ENCODE peak calls at places on chromosomes 12 and 14, in eight cellular contexts. C is cardiac fibroblast, P is AG04449, G is A549, V is WERI-Rb-1, X is HepG2, O is upper lobe of left lung, L is WTC11. F is an unnamed sample.

GRCh38 chr12:10210225-10210624 is 2.5 kb upstream of the GABARAPL1 start:
- DNase-seq in G (no peak), P (no peak), X (no peak), V (no peak), O (no peak), L (no peak), C (no peak), F (no peak)

GRCh38 chr12:160858-161257 is 53.1 kb downstream of the SLC6A12 start:
- DNase-seq in O (no peak), G (no peak), P (no peak), C (no peak), V (no peak), X (no peak), L (no peak), F (no peak)

GRCh38 chr12:128318946-128319345 is 52.0 kb downstream of the TMEM132C start:
- DNase-seq in P (no peak), X (no peak), V (no peak), O (no peak), C (no peak), L (no peak), G (no peak), F (no peak)

GRCh38 chr12:89846473-89846872 is 137.8 kb upstream of the ATP2B1 start:
- DNase-seq in P (no peak), L (no peak), X (no peak), V (no peak), C (no peak), O (no peak), G (no peak), F (no peak)

GRCh38 chr12:54933381-54933780 is 51.2 kb downstream of the TESPA1 start:
- DNase-seq in O (no peak), C (peak; percentile 54), G (peak; percentile 12), L (no peak), X (no peak), P (no peak), V (no peak), F (no peak)

GRCh38 chr12:77031745-77032144 is 33.6 kb downstream of the E2F7 start:
- DNase-seq in X (no peak), L (no peak), P (no peak), O (no peak), C (peak; percentile 11), V (no peak), G (no peak), F (no peak)

GRCh38 chr14:72644758-72645489 is 249.0 kb downstream of the DPF3 start:
- DNase-seq in C (no peak), V (peak; percentile 34), G (peak; percentile 18), X (no peak), O (no peak), P (no peak), L (no peak), F (no peak)

GRCh38 chr12:3371018-3371417 is 120.0 kb upstream of the PRMT8 start:
- DNase-seq in X (no peak), L (no peak), C (no peak), P (no peak), O (no peak), V (no peak), G (no peak), F (no peak)

DNA sequence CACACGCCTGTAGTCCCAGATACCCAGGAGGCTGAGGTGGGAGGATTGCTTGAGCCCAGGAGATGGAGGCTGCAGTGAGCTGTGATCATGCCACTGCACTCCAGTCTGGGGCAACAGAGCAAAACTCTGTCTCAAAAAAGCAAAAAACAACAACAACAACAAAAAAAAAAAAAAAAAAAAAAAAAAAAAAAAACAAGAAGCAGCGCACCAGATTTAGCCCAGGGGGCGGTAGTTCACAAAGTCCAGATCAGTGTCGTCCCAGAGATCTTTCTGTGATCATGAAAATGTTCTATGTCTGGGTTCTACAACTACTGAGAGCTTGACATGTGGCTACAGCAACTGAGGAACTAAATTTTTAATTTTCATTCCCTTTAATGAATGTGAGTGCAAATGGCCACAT is 27.4 kb downstream of the OAS2 start:
- DNase-seq in P (no peak), G (peak; percentile 20), X (no peak), L (no peak), C (peak; percentile 7), O (no peak), V (peak; percentile 21), F (no peak)
- TF ChIP-seq CTCF in P (no peak), G (peak; percentile 21), X (no peak), L (no peak), C (peak; percentile 42), O (no peak), V (peak; percentile 63), F (no peak)

GRCh38 chr14:86035882-86036281 is 505.9 kb downstream of the FLRT2 start:
- DNase-seq in C (peak; percentile 24), V (peak; percentile 24), G (peak; percentile 31), X (peak; percentile 13), L (peak; percentile 65), O (no peak), P (no peak), F (no peak)

DNA sequence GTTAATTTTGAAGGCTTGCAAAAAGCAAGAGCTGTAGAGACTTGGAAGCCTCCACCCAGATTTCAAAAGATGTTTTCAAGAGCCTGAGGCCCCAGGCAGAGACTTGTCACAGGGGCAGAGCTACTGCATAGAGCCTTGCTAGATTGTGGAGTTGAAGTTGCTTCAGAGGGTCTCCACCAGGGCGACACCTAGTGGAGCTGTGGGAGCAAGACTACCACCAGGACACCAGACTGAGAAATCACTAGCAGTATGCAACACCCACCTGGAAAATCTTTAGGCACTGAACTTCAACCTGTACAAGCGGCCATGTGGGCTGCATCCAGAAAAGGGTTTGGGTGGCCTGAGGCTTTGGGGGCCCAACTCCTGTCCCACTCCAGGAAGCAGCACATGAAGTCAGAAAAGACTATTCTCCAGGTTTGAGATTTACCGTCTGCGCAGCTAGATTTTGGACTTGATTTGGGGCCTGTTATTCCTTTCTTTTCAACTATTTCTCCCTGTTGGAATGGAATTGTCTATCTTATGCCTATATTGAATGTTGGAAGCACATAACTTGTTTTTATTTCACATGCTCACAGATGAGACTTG is 508.5 kb downstream of the FLRT2 start:
- DNase-seq in G (peak; percentile 41), C (peak; percentile 74), L (peak; percentile 69), O (peak; percentile 33), P (no peak), X (peak; percentile 10), V (peak; percentile 56), F (peak; percentile 17)
- TF ChIP-seq CTCF in G (peak; percentile 20), C (peak; percentile 76), L (peak; percentile 58), O (peak; percentile 49), P (peak; percentile 82), X (peak; percentile 71), V (peak; percentile 84), F (peak; percentile 54)

GRCh38 chr12:90978117-90978770 is 23.3 kb upstream of the CCER1 start:
- DNase-seq in C (peak; percentile 87), P (no peak), G (peak; percentile 66), O (no peak), V (no peak), X (peak; percentile 16), L (no peak), F (no peak)
- TF ChIP-seq CTCF in C (peak; percentile 67), P (peak; percentile 51), G (peak; percentile 83), O (peak; percentile 22), V (peak; percentile 44), X (peak; percentile 64), L (peak; percentile 34), F (peak; percentile 76)

DNA sequence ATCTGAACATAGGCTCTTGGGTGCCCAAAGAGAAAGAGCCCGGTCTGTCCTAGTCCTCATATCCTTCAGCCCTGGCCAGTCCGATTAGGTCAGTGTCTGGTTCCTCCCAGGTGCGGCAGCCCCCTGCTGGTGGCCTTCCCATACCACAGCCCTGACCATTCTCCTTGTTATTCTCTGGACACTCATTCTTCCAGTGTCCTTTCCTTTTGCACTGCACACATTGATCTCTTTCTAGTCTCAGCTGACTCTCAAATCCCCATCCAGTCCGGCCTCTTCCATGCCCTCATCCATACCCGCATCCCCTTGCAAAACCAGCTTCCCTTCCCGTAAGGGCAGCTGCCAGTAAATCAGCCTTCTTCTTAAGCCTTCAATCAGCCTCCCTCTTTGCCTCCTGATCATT is 1316.3 kb downstream of the TMEM121 start:
- DNase-seq in G (peak; percentile 56), C (no peak), O (no peak), X (peak; percentile 55), L (no peak), P (no peak), V (peak; percentile 33), F (no peak)
- TF ChIP-seq CTCF in G (peak; percentile 47), C (peak; percentile 58), O (no peak), X (peak; percentile 90), L (no peak), P (no peak), V (peak; percentile 80), F (peak; percentile 30)

GRCh38 chr12:7431993-7432685 is 11.8 kb downstream of the CD163L1 start:
- DNase-seq in G (no peak), L (no peak), X (no peak), P (no peak), O (no peak), V (no peak), C (no peak), F (no peak)
- TF ChIP-seq CTCF in G (no peak), L (no peak), X (no peak), P (no peak), O (no peak), V (no peak), C (no peak), F (no peak)

GRCh38 chr14:38431156-38431555 is 175.3 kb upstream of the CLEC14A start:
- DNase-seq in X (no peak), V (no peak), P (no peak), C (no peak), L (no peak), G (no peak), O (no peak), F (no peak)
- TF ChIP-seq CTCF in X (no peak), V (no peak), P (no peak), C (no peak), L (no peak), G (no peak), O (no peak), F (no peak)

DNA sequence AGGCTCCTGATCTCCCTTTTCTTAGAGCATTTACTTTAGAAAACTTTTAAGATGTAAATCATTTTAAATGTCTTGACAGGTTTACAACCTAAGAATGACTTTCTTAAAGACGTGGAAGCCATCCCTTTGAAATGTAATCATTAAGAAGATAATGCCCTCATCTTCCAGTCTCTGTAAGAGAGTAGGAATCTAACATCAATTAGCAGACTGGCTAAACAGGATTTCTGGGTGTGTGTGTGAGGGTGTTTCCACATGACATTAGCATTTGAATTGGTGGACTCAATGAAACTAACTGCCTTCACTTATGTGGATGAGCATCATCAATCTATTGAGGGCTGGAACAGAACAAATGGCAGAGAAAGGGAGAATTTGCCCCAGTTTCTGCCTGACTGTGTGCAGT is 329.5 kb downstream of the RPL10L start:
- DNase-seq in P (no peak), C (no peak), X (no peak), O (no peak), L (no peak), V (no peak), G (no peak), F (no peak)
- TF ChIP-seq CTCF in P (no peak), C (no peak), X (no peak), O (no peak), L (no peak), V (no peak), G (no peak), F (no peak)